ENCODE peak calls at places on chromosomes 12 and 14, in five cellular contexts. X is suprapubic skin, S is T1000, R is naive B cell, J is GM12892. V is an unnamed sample.
A peak's percentile ranks its signal among the peaks of the same experiment; 100 is the strongest.

GRCh38 chr12:39846304-39846703 is 226.7 kb upstream of the ABCD2 start:
- DNase-seq in X (no peak), S (no peak), R (peak; percentile 25), J (no peak), V (no peak)

GRCh38 chr14:96901227-96901626 is 104.0 kb downstream of the VRK1 start:
- DNase-seq in X (no peak), S (no peak), R (no peak), J (peak; percentile 29), V (no peak)

GRCh38 chr12:84822541-84822940 is 90.1 kb downstream of the SLC6A15 start:
- DNase-seq in X (no peak), S (no peak), R (no peak), J (no peak), V (no peak)

GRCh38 chr12:12839886-12840285 is 26.7 kb downstream of the DDX47 start:
- DNase-seq in X (no peak), S (peak; percentile 78), R (no peak), J (no peak), V (peak; percentile 68)

GRCh38 chr14:99143793-99144192 is 128.2 kb downstream of the BCL11B start:
- DNase-seq in X (no peak), S (no peak), R (no peak), J (no peak), V (no peak)

GRCh38 chr12:118188690-118189371 is 52.9 kb downstream of the PEBP1 start:
- DNase-seq in X (no peak), S (no peak), R (no peak), J (no peak), V (no peak)

GRCh38 chr12:13187399-13187798 is 9.1 kb upstream of the EMP1 start:
- DNase-seq in X (no peak), S (no peak), R (no peak), J (no peak), V (peak; percentile 30)

GRCh38 chr14:79279645-79280399 is 931.5 kb downstream of the DIO2 start:
- DNase-seq in X (no peak), S (no peak), R (no peak), J (no peak), V (no peak)

GRCh38 chr12:45355750-45356149 is 139.9 kb downstream of the ANO6 start:
- DNase-seq in X (no peak), S (no peak), R (no peak), J (no peak), V (no peak)

GRCh38 chr14:92578511-92578910 is 64.9 kb downstream of the RIN3 start:
- DNase-seq in X (no peak), S (no peak), R (no peak), J (no peak), V (peak; percentile 61)

GRCh38 chr12:67025543-67026114 is 243.5 kb upstream of the CAND1 start:
- DNase-seq in X (no peak), S (peak; percentile 8), R (peak; percentile 6), J (peak; percentile 22), V (peak; percentile 23)

GRCh38 chr12:11652351-11653040 is 3.0 kb downstream of the ETV6 start:
- DNase-seq in X (no peak), S (no peak), R (peak; percentile 30), J (no peak), V (no peak)

GRCh38 chr12:111430418-111431353 is 25.0 kb downstream of the SH2B3 start:
- DNase-seq in X (no peak), S (no peak), R (peak; percentile 78), J (no peak), V (no peak)

GRCh38 chr12:124705545-124706138 is 138.2 kb upstream of the NCOR2 start:
- DNase-seq in X (no peak), S (no peak), R (no peak), J (no peak), V (no peak)

GRCh38 chr14:72451081-72451972 is 442.6 kb downstream of the DPF3 start:
- DNase-seq in X (no peak), S (no peak), R (no peak), J (no peak), V (no peak)

GRCh38 chr12:3542911-3543310 is 51.9 kb downstream of the PRMT8 start:
- DNase-seq in X (no peak), S (no peak), R (no peak), J (no peak), V (no peak)

GRCh38 chr12:113006641-113007040 is 28.3 kb downstream of the OAS2 start:
- DNase-seq in X (no peak), S (no peak), R (no peak), J (no peak), V (no peak)

GRCh38 chr12:96261557-96261956 is 67.4 kb downstream of the ELK3 start:
- DNase-seq in X (no peak), S (no peak), R (no peak), J (no peak), V (no peak)

GRCh38 chr12:109944975-109945374 is 44.9 kb downstream of the TCHP start:
- DNase-seq in X (no peak), S (no peak), R (no peak), J (no peak), V (no peak)

GRCh38 chr12:62123721-62124203 is 136.4 kb upstream of the USP15 start:
- DNase-seq in X (no peak), S (peak; percentile 4), R (peak; percentile 3), J (no peak), V (peak; percentile 4)

GRCh38 chr12:55789893-55790292 is 27.6 kb downstream of the SARNP start:
- DNase-seq in X (no peak), S (no peak), R (no peak), J (no peak), V (no peak)

GRCh38 chr14:68824517-68825347 is 31.9 kb upstream of the ZFP36L1 start:
- DNase-seq in X (peak; percentile 88), S (peak; percentile 64), R (no peak), J (no peak), V (peak; percentile 68)

GRCh38 chr14:25406818-25407217 is 356.9 kb upstream of the STXBP6 start:
- DNase-seq in X (no peak), S (no peak), R (no peak), J (no peak), V (peak; percentile 2)

V was measured in H54.